ENCODE peak calls at places on chromosomes 5 and 9, in ten cellular contexts. E is psoas muscle; G is left ventricle myocardium superior; V is fibroblast of lung; U is CD4-positive, alpha-beta memory T cell; O is suprapubic skin; Y is T follicular helper cell; D is foreskin keratinocyte; R is HuH-7; B is mucosa of gallbladder. I is an unnamed sample.
A peak's percentile ranks its signal among the peaks of the same experiment; 100 is the strongest.

GRCh38 chr5:179623906-179624741 is 653 bp upstream of the HNRNPH1 start:
- DNase-seq in G (peak; percentile 60), E (peak; percentile 68), Y (peak; percentile 15), V (peak; percentile 85), D (no peak), U (no peak), B (peak; percentile 29), R (no peak), O (peak; percentile 81), I (peak; percentile 39)

GRCh38 chr9:137244486-137245449 is 3.7 kb downstream of the TUBB4B start:
- DNase-seq in R (no peak), G (peak; percentile 27), O (no peak), E (no peak), B (no peak), Y (no peak), U (no peak), V (no peak), D (no peak), I (no peak)

GRCh38 chr5:68277427-68277826 is 61.9 kb downstream of the PIK3R1 start:
- DNase-seq in D (peak; percentile 85), O (no peak), U (no peak), Y (no peak), E (no peak), V (peak; percentile 23), G (no peak), R (no peak), B (no peak), I (no peak)

GRCh38 chr9:34072410-34072809 is 23.7 kb upstream of the UBAP2 start:
- DNase-seq in U (no peak), O (no peak), Y (no peak), E (no peak), V (no peak), G (no peak), B (no peak), D (peak; percentile 85), R (no peak), I (no peak)

GRCh38 chr5:143016777-143017374 is 246.7 kb downstream of the ARHGAP26 start:
- DNase-seq in Y (peak; percentile 30), G (no peak), R (peak; percentile 20), U (peak; percentile 33), V (peak; percentile 81), O (no peak), D (no peak), B (no peak), E (no peak), I (no peak)

GRCh38 chr9:126095546-126096190 is 231.0 kb upstream of the MVB12B start:
- DNase-seq in G (no peak), Y (no peak), D (no peak), B (no peak), V (no peak), R (no peak), U (no peak), E (no peak), O (no peak), I (no peak)

GRCh38 chr9:98240475-98240874 is 15.0 kb downstream of the TBC1D2 start:
- DNase-seq in B (no peak), R (no peak), G (no peak), E (no peak), V (no peak), Y (no peak), O (no peak), U (no peak), D (no peak), I (no peak)

GRCh38 chr9:127833555-127833954 is 20.9 kb downstream of the ENG start:
- DNase-seq in U (no peak), G (no peak), B (no peak), O (no peak), D (no peak), R (no peak), V (peak; percentile 48), E (no peak), Y (no peak), I (no peak)

GRCh38 chr9:129944501-129945116 is 98.4 kb downstream of the FNBP1 start:
- DNase-seq in R (no peak), V (no peak), D (no peak), B (no peak), E (no peak), Y (peak; percentile 42), U (peak; percentile 80), G (no peak), O (no peak), I (no peak)

GRCh38 chr5:179867079-179867465 is 8.5 kb upstream of the MRNIP start:
- DNase-seq in D (no peak), O (no peak), E (no peak), Y (no peak), R (no peak), G (peak; percentile 7), B (no peak), V (no peak), U (no peak), I (no peak)

GRCh38 chr9:37801287-37801850 is 772 bp downstream of the DCAF10 start:
- DNase-seq in E (peak; percentile 57), O (no peak), Y (no peak), B (no peak), D (peak; percentile 11), R (no peak), V (peak; percentile 24), U (no peak), G (peak; percentile 39), I (no peak)

GRCh38 chr5:95043234-95043633 is 241.7 kb downstream of the MCTP1 start:
- DNase-seq in Y (no peak), D (no peak), R (no peak), O (no peak), V (no peak), E (no peak), B (no peak), G (no peak), U (no peak), I (no peak)

GRCh38 chr5:57816108-57816507 is 333.5 kb upstream of the ACTBL2 start:
- DNase-seq in B (no peak), D (peak; percentile 95), O (no peak), R (no peak), V (peak; percentile 92), Y (no peak), G (no peak), E (no peak), U (no peak), I (no peak)

GRCh38 chr5:13957032-13957645 is 12.7 kb upstream of the DNAH5 start:
- DNase-seq in E (no peak), B (peak; percentile 38), R (peak; percentile 28), D (peak; percentile 28), V (peak; percentile 58), O (no peak), U (no peak), G (no peak), Y (no peak), I (no peak)

GRCh38 chr9:127557466-127557869 is 54.6 kb upstream of the STXBP1 start:
- DNase-seq in D (no peak), B (no peak), O (peak; percentile 74), V (peak; percentile 82), E (peak; percentile 58), G (peak; percentile 60), U (no peak), Y (no peak), R (no peak), I (no peak)

GRCh38 chr5:171418316-171418981 is 998 bp upstream of the FGF18 start:
- DNase-seq in U (peak; percentile 32), E (peak; percentile 89), V (peak; percentile 85), Y (peak; percentile 20), R (peak; percentile 97), G (peak; percentile 88), D (peak; percentile 17), O (peak; percentile 86), B (peak; percentile 70), I (peak; percentile 91)

GRCh38 chr9:37026085-37026935 is 7.8 kb downstream of the PAX5 start:
- DNase-seq in U (no peak), R (no peak), V (no peak), O (no peak), G (no peak), Y (no peak), D (no peak), E (peak; percentile 43), B (no peak), I (no peak)

GRCh38 chr5:141326088-141326854 is 4.0 kb upstream of the PCDHGA1 start:
- DNase-seq in G (peak; percentile 80), U (peak; percentile 68), B (peak; percentile 44), Y (peak; percentile 50), V (peak; percentile 78), R (peak; percentile 64), D (no peak), E (peak; percentile 83), O (no peak), I (peak; percentile 74)

GRCh38 chr9:133738039-133738805 is at the start of gene SARDH:
- DNase-seq in B (peak; percentile 36), D (no peak), G (peak; percentile 72), O (peak; percentile 75), R (peak; percentile 96), U (no peak), V (peak; percentile 48), E (peak; percentile 70), Y (no peak), I (peak; percentile 47)

GRCh38 chr9:95132406-95133350 is 184.8 kb downstream of the FANCC start:
- DNase-seq in D (no peak), U (no peak), E (no peak), O (no peak), R (no peak), B (no peak), G (no peak), Y (no peak), V (no peak), I (no peak)

GRCh38 chr5:83972236-83972635 is 251.6 kb upstream of the HAPLN1 start:
- DNase-seq in U (no peak), Y (no peak), B (no peak), R (no peak), V (peak; percentile 3), D (peak; percentile 14), G (no peak), E (no peak), O (no peak), I (no peak)

GRCh38 chr9:33988219-33988890 is 60.3 kb downstream of the UBAP2 start:
- DNase-seq in E (no peak), B (no peak), U (no peak), G (no peak), D (peak; percentile 19), O (no peak), R (no peak), Y (no peak), V (no peak), I (no peak)

GRCh38 chr9:115520626-115521025 is 402.7 kb upstream of the TNC start:
- DNase-seq in O (no peak), B (no peak), R (no peak), E (no peak), G (no peak), U (no peak), V (no peak), D (no peak), Y (no peak), I (no peak)

GRCh38 chr9:33139421-33140228 is 27.5 kb downstream of the B4GALT1 start:
- DNase-seq in U (no peak), D (no peak), G (peak; percentile 90), E (peak; percentile 89), V (peak; percentile 98), O (peak; percentile 92), Y (no peak), B (peak; percentile 82), R (peak; percentile 65), I (peak; percentile 83)

GRCh38 chr5:53543401-53543800 is 17.0 kb upstream of the NDUFS4 start:
- DNase-seq in E (no peak), V (peak; percentile 3), D (no peak), B (no peak), U (no peak), Y (no peak), R (no peak), O (no peak), G (no peak), I (no peak)

GRCh38 chr5:75091597-75091996 is 39.2 kb upstream of the GCNT4 start:
- DNase-seq in R (no peak), Y (no peak), B (no peak), G (no peak), E (no peak), U (no peak), D (peak; percentile 81), O (no peak), V (no peak), I (no peak)

GRCh38 chr9:34157308-34157707 is 21.5 kb upstream of the UBAP1 start:
- DNase-seq in V (no peak), G (no peak), U (no peak), R (no peak), Y (no peak), B (no peak), D (no peak), E (no peak), O (no peak), I (no peak)